ENCODE peak calls at places on chromosomes 1 and 21, in six cellular contexts. J, S, Y, T, O and E are unnamed samples.

GRCh38 chr1:197786280-197786679 is 11.0 kb upstream of the DENND1B start:
- DNase-seq in J (no peak), S (no peak), Y (no peak), T (no peak), O (no peak), E (no peak)

GRCh38 chr1:100400332-100400933 is 48.1 kb downstream of the CDC14A start:
- DNase-seq in J (peak), S (peak), Y (no peak), T (peak), O (no peak), E (no peak)

GRCh38 chr1:114258074-114258473 is 104.4 kb upstream of the SYT6 start:
- DNase-seq in J (no peak), S (no peak), Y (no peak), T (no peak), O (no peak), E (no peak)

GRCh38 chr1:72366473-72366872 is 84.1 kb upstream of the NEGR1 start:
- DNase-seq in J (no peak), S (no peak), Y (no peak), T (no peak), O (no peak), E (no peak)

GRCh38 chr1:81187636-81188035 is 613.1 kb upstream of the ADGRL2 start:
- DNase-seq in J (no peak), S (no peak), Y (no peak), T (no peak), O (no peak), E (no peak)

GRCh38 chr1:201761178-201761577 is 67.8 kb upstream of the IPO9 start:
- DNase-seq in J (no peak), S (no peak), Y (no peak), T (no peak), O (no peak), E (no peak)

GRCh38 chr1:111769517-111770146 is 13.9 kb downstream of the DDX20 start:
- DNase-seq in J (no peak), S (peak), Y (peak), T (peak), O (peak), E (peak)

GRCh38 chr1:150069923-150070322 is 2.3 kb downstream of the VPS45 start:
- DNase-seq in J (no peak), S (no peak), Y (no peak), T (no peak), O (no peak), E (no peak)

GRCh38 chr1:224380003-224380402 is 23.3 kb downstream of the CNIH4 start:
- DNase-seq in J (no peak), S (no peak), Y (peak), T (no peak), O (no peak), E (no peak)

GRCh38 chr1:27489973-27490741 is at the start of gene WASF2:
- DNase-seq in J (peak), S (peak), Y (peak), T (peak), O (peak), E (peak)

GRCh38 chr1:3625151-3625907 is 514 bp downstream of the TPRG1L start:
- DNase-seq in J (no peak), S (peak), Y (no peak), T (peak), O (no peak), E (no peak)

GRCh38 chr1:93111065-93111464 is 32.0 kb downstream of the MTF2 start:
- DNase-seq in J (no peak), S (no peak), Y (no peak), T (no peak), O (no peak), E (no peak)

GRCh38 chr1:91768786-91769697 is 116.9 kb downstream of the TGFBR3 start:
- DNase-seq in J (no peak), S (peak), Y (no peak), T (no peak), O (no peak), E (no peak)

DNA sequence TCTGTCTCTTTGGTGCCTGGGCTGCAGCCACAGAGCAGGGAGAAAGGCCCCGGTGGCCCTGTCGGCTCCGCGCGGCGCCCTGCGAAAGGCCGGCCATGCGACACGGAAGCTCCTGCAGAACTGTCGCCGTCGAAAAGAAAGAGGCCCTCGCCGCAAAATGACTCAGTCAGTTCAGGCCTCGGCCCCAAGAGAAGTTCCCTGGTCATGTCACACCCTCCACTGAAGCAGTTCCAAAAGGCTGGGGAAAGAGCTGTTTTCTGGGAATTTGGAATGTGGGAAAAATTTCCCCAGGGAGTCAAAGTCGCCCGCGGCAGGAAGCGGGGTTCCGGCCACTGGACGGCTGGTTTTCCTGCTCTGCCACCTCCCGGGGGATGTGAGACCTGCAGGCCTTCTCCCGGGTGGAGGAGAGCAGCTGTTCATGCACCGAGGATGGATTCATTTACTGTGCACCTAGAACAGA is 115.8 kb upstream of the ZNF678 start:
- DNase-seq in J (no peak), S (no peak), Y (no peak), T (peak), O (no peak), E (no peak)
- TF ChIP-seq SIN3A in J (no peak), S (no peak), Y (no peak), T (no peak), O (no peak), E (no peak)

GRCh38 chr1:207815913-207816312 is 64.1 kb downstream of the CD46 start:
- DNase-seq in J (no peak), S (peak), Y (no peak), T (no peak), O (no peak), E (no peak)
- TF ChIP-seq POLR2AphosphoS5 in J (no peak), S (no peak), Y (no peak), T (no peak), O (no peak), E (no peak)

DNA sequence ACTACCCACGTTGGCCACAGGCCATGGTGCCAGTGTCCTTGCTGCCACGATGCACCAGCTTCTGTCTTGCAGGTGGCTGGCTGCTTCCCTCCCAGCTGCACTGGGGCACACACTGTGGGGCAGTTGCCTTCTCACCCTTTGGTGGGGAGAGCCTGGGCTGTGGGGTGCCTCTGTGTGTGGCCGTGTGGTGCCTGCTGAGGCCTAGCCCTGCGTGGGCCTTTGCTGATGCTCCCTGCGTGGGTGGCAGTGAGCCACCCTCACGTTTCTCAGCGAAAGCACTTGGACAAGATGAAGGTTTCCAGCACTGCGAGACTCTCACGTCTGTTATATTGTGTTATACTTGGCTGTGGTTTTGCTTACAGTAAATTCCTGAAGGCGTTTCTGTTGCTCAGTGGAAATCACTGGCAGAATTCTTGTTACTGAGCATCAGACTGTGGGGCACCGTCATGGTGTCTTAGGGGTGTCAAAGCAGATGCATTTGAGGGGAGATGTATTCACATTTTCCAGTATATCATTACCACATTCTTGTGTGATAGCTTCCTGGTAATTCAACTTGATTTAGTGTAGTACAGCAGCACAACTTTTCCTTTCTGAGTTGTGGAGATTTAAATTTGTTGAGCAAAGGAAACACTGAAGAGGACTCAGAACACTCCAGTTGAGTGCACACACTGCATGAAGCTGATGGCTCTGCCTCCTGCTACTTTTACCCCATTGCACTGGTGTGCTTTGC is 124.7 kb downstream of the PCBP3 start:
- DNase-seq in J (no peak), S (no peak), Y (no peak), T (no peak), O (no peak), E (no peak)
- TF ChIP-seq SIN3A in J (no peak), S (no peak), Y (no peak), T (no peak), O (no peak), E (no peak)

DNA sequence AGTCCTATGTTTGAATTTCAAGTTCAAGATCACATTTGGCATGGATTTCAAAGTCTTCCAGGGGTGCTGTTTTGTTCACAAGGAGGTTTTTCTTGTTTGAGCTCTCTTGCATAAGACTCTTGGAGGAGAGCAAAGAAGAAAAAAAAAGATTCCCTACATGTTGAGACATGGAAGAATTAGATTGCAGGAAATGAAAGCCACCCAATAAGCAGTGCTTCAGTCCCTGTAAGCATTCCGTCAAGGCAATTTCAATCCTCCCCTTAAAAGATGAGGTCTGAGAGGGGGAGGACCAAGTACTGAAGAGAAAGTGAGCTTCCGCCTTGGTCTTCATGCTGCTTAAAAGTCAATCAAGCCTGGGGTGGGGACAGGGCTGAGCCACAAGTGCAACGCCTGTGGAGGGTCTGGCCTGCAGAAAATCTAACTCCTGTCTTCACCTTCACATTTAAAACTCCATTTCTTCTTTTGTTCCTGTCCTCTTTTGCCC is 50.2 kb downstream of the LPAR3 start:
- DNase-seq in J (no peak), S (no peak), Y (no peak), T (no peak), O (no peak), E (no peak)
- TF ChIP-seq POLR2AphosphoS5 in J (no peak), S (no peak), Y (no peak), T (no peak), O (no peak), E (no peak)

GRCh38 chr21:15005391-15005790 is 59.4 kb downstream of the NRIP1 start:
- DNase-seq in J (peak), S (no peak), Y (no peak), T (no peak), O (no peak), E (no peak)
- TF ChIP-seq SIN3A in J (no peak), S (no peak), Y (no peak), T (no peak), O (no peak), E (no peak)

GRCh38 chr1:50416553-50417453 is 6.4 kb downstream of the DMRTA2 start:
- DNase-seq in J (no peak), S (no peak), Y (no peak), T (peak), O (no peak), E (no peak)
- TF ChIP-seq POLR2AphosphoS5 in J (no peak), S (no peak), Y (no peak), T (no peak), O (no peak), E (no peak)

GRCh38 chr1:156500578-156500846 is at the start of gene MEF2D:
- DNase-seq in J (no peak), S (peak), Y (no peak), T (no peak), O (no peak), E (no peak)

GRCh38 chr1:156499194-156499702 is 1.3 kb downstream of the MEF2D start:
- DNase-seq in J (no peak), S (peak), Y (no peak), T (no peak), O (no peak), E (no peak)

GRCh38 chr1:156500847-156501686 is 492 bp upstream of the MEF2D start:
- DNase-seq in J (peak), S (peak), Y (no peak), T (peak), O (peak), E (peak)

GRCh38 chr1:156498447-156499193 is 2.0 kb downstream of the MEF2D start:
- DNase-seq in J (no peak), S (peak), Y (no peak), T (no peak), O (no peak), E (no peak)

DNA sequence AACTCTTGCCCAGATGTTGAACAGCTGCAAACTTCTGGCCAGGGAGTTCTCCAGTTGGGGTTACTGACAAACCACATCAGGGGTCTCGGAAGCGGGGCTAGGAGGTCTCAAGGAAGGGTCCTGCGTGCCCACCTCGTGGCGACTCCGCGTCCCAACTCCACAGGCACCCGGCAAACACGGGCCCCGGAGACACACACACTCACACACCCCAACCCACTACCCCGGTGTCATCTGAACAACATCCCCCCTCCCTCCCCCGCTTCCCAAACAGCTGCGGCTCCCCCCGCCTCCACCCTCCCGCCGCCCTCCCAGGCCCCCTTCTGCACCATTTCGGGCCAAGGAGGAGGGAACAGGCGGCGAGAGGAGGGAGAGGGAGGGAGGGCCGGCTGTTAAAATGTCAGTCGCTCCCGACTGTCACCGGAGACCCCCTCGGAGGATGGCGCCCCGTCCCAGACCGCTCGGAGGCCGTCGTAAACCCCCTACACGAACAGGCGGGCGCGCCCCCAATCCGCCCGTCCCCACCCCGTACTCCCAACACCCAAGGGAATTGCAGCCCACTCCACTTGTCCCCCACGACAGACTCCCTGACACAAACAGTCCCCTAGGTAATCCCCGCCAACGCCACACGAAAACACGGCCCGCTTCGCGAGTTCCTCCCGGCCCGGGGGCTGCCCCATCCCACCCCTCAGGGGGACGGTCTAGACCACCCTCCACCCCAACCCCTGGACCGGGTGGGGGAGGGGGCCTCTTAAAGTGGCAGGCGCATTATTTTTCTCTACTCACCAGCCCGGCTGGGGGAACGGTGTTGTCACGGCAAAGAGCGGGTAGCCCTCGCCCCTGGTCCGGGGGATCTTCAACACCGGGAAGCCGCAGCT is 635 bp downstream of the MEF2D start:
- DNase-seq in J (no peak), S (peak), Y (no peak), T (peak), O (no peak), E (no peak)
- TF ChIP-seq SIN3A in J (peak), S (no peak), Y (no peak), T (no peak), O (no peak), E (no peak)